ENCODE peak calls at places on chromosome 15, in six cellular contexts. One of them, this sample, is unnamed.

GRCh38 chr15:45121020-45121419 is 6.9 kb downstream of the DUOXA2 start:
- DNase-seq in H7: no peak
- DNase-seq in BJ: no peak
- DNase-seq in uterus: no peak
- DNase-seq in AG04450: no peak
- DNase-seq in H1: no peak
- DNase-seq in this sample: no peak

GRCh38 chr15:74897300-74897701 is 7.5 kb downstream of the MPI start:
- DNase-seq in AG04450: no peak
- DNase-seq in H1: no peak
- DNase-seq in uterus: no peak
- DNase-seq in H7: no peak
- DNase-seq in BJ: no peak
- DNase-seq in this sample: no peak

GRCh38 chr15:50064674-50065073 is 54.4 kb downstream of the ATP8B4 start:
- DNase-seq in H1: no peak
- DNase-seq in uterus: no peak
- DNase-seq in AG04450: no peak
- DNase-seq in BJ: no peak
- DNase-seq in H7: no peak
- DNase-seq in this sample: no peak

GRCh38 chr15:38196116-38196515 is 56.5 kb upstream of the SPRED1 start:
- DNase-seq in uterus: no peak
- DNase-seq in BJ: no peak
- DNase-seq in H7: no peak
- DNase-seq in AG04450: no peak
- DNase-seq in H1: no peak
- DNase-seq in this sample: no peak

GRCh38 chr15:70054884-70055387 is 42.8 kb downstream of the TLE3 start:
- DNase-seq in uterus: no peak
- DNase-seq in H1: no peak
- DNase-seq in H7: no peak
- DNase-seq in AG04450: no peak
- DNase-seq in BJ: no peak
- DNase-seq in this sample: no peak

GRCh38 chr15:72758195-72758594 is 25.4 kb downstream of the ADPGK start:
- DNase-seq in H1: no peak
- DNase-seq in uterus: no peak
- DNase-seq in BJ: peak
- DNase-seq in AG04450: peak
- DNase-seq in H7: no peak
- DNase-seq in this sample: peak

GRCh38 chr15:86572368-86572841 is 492.7 kb downstream of the AGBL1 start:
- DNase-seq in H1: no peak
- DNase-seq in AG04450: no peak
- DNase-seq in BJ: no peak
- DNase-seq in H7: peak
- DNase-seq in uterus: no peak
- DNase-seq in this sample: no peak

GRCh38 chr15:60563539-60564404 is 84.8 kb upstream of the ICE2 start:
- DNase-seq in uterus: no peak
- DNase-seq in H1: no peak
- DNase-seq in BJ: no peak
- DNase-seq in AG04450: no peak
- DNase-seq in H7: no peak
- DNase-seq in this sample: no peak

GRCh38 chr15:65212097-65212496 is 824 bp upstream of the CILP start:
- DNase-seq in BJ: no peak
- DNase-seq in H1: peak
- DNase-seq in H7: peak
- DNase-seq in AG04450: no peak
- DNase-seq in uterus: no peak
- DNase-seq in this sample: no peak

GRCh38 chr15:29449136-29449535 is 179.5 kb upstream of the NSMCE3 start:
- DNase-seq in H7: peak
- DNase-seq in BJ: no peak
- DNase-seq in H1: peak
- DNase-seq in uterus: no peak
- DNase-seq in AG04450: no peak
- DNase-seq in this sample: no peak

GRCh38 chr15:36798366-36798765 is 218.9 kb downstream of the CDIN1 start:
- DNase-seq in H7: no peak
- DNase-seq in uterus: no peak
- DNase-seq in AG04450: no peak
- DNase-seq in H1: no peak
- DNase-seq in BJ: peak
- DNase-seq in this sample: peak

GRCh38 chr15:85280203-85280602 is 100.2 kb upstream of the AKAP13 start:
- DNase-seq in H1: no peak
- DNase-seq in H7: no peak
- DNase-seq in uterus: no peak
- DNase-seq in AG04450: no peak
- DNase-seq in BJ: no peak
- DNase-seq in this sample: no peak

GRCh38 chr15:70265466-70265978 is 167.8 kb upstream of the TLE3 start:
- DNase-seq in BJ: no peak
- DNase-seq in H1: no peak
- DNase-seq in AG04450: no peak
- DNase-seq in H7: no peak
- DNase-seq in uterus: no peak
- DNase-seq in this sample: no peak

GRCh38 chr15:72782993-72783562 is 480 bp downstream of the ADPGK start:
- DNase-seq in H7: no peak
- DNase-seq in AG04450: no peak
- DNase-seq in uterus: peak
- DNase-seq in BJ: no peak
- DNase-seq in H1: no peak
- DNase-seq in this sample: no peak

GRCh38 chr15:60325905-60326304 is 71.9 kb downstream of the ANXA2 start:
- DNase-seq in BJ: no peak
- DNase-seq in H7: no peak
- DNase-seq in AG04450: no peak
- DNase-seq in uterus: no peak
- DNase-seq in H1: no peak
- DNase-seq in this sample: no peak

GRCh38 chr15:31004220-31004733 is 12.8 kb upstream of the MTMR10 start:
- DNase-seq in uterus: peak
- DNase-seq in H1: no peak
- DNase-seq in BJ: no peak
- DNase-seq in AG04450: no peak
- DNase-seq in H7: peak
- DNase-seq in this sample: no peak

GRCh38 chr15:24919446-24919845 is 35.3 kb upstream of the SNRPN start:
- DNase-seq in H7: no peak
- DNase-seq in AG04450: no peak
- DNase-seq in BJ: no peak
- DNase-seq in H1: peak
- DNase-seq in uterus: no peak
- DNase-seq in this sample: no peak

GRCh38 chr15:54772663-54773062 is 424.1 kb downstream of the RSL24D1 start:
- DNase-seq in BJ: no peak
- DNase-seq in H7: peak
- DNase-seq in uterus: no peak
- DNase-seq in AG04450: no peak
- DNase-seq in H1: no peak
- DNase-seq in this sample: no peak

GRCh38 chr15:34621675-34622074 is 38.2 kb upstream of the GOLGA8B start:
- DNase-seq in H1: no peak
- DNase-seq in AG04450: no peak
- DNase-seq in BJ: no peak
- DNase-seq in H7: no peak
- DNase-seq in uterus: no peak
- DNase-seq in this sample: no peak

GRCh38 chr15:75306188-75306587 is 23.6 kb downstream of the GOLGA6D start:
- DNase-seq in H1: no peak
- DNase-seq in H7: no peak
- DNase-seq in BJ: no peak
- DNase-seq in AG04450: no peak
- DNase-seq in uterus: no peak
- DNase-seq in this sample: no peak

GRCh38 chr15:60673918-60674558 is 195.1 kb upstream of the ICE2 start:
- DNase-seq in H7: no peak
- DNase-seq in AG04450: peak
- DNase-seq in uterus: peak
- DNase-seq in BJ: peak
- DNase-seq in H1: no peak
- DNase-seq in this sample: peak

GRCh38 chr15:77066961-77067690 is 3.8 kb downstream of the TSPAN3 start:
- DNase-seq in H7: no peak
- DNase-seq in H1: no peak
- DNase-seq in BJ: no peak
- DNase-seq in AG04450: no peak
- DNase-seq in uterus: no peak
- DNase-seq in this sample: no peak

GRCh38 chr15:37054336-37054735 is 46.0 kb downstream of the MEIS2 start:
- DNase-seq in H7: no peak
- DNase-seq in H1: no peak
- DNase-seq in AG04450: no peak
- DNase-seq in BJ: no peak
- DNase-seq in uterus: no peak
- DNase-seq in this sample: no peak

GRCh38 chr15:43769584-43770228 is 7.1 kb downstream of the ELL3 start:
- DNase-seq in uterus: no peak
- DNase-seq in AG04450: peak
- DNase-seq in BJ: peak
- DNase-seq in H7: peak
- DNase-seq in H1: peak
- DNase-seq in this sample: no peak

GRCh38 chr15:37252530-37252929 is 152.2 kb upstream of the MEIS2 start:
- DNase-seq in AG04450: no peak
- DNase-seq in BJ: no peak
- DNase-seq in H7: no peak
- DNase-seq in uterus: no peak
- DNase-seq in H1: no peak
- DNase-seq in this sample: no peak

GRCh38 chr15:91968610-91969009 is 115.1 kb downstream of the SLCO3A1 start:
- DNase-seq in H1: no peak
- DNase-seq in uterus: no peak
- DNase-seq in H7: peak
- DNase-seq in BJ: no peak
- DNase-seq in AG04450: no peak
- DNase-seq in this sample: no peak

GRCh38 chr15:88331291-88331690 is 74.8 kb upstream of the NTRK3 start:
- DNase-seq in H1: peak
- DNase-seq in BJ: no peak
- DNase-seq in H7: peak
- DNase-seq in AG04450: no peak
- DNase-seq in uterus: no peak
- DNase-seq in this sample: no peak

GRCh38 chr15:59278120-59278519 is 71.5 kb downstream of the LDHAL6B start:
- DNase-seq in BJ: no peak
- DNase-seq in H1: no peak
- DNase-seq in H7: no peak
- DNase-seq in AG04450: no peak
- DNase-seq in uterus: no peak
- DNase-seq in this sample: no peak

GRCh38 chr15:98914626-98915025 is 93.0 kb downstream of the PGPEP1L start:
- DNase-seq in AG04450: peak
- DNase-seq in H7: no peak
- DNase-seq in BJ: peak
- DNase-seq in H1: no peak
- DNase-seq in uterus: no peak
- DNase-seq in this sample: peak

DNA sequence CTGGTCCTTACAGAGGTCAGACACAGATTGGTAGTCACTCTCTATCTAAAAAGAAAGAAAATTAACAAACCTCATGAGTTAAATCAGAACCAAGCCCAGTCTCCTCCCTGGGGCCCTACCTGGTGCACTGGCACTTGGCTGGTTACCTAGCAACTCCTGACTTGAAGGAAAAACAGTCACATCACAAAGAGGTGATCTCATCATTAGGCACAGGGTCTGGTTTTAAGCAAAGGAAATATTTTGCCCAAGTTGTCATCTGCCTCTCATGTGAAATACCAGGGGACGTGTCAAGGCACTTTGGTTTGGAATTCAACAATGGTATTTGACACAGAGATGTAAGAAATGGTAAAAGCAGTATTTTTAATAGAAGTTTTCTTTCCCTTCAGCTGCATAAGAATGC is 47.7 kb upstream of the FMN1 start:
- DNase-seq in BJ: peak
- DNase-seq in H7: peak
- DNase-seq in AG04450: no peak
- DNase-seq in uterus: no peak
- DNase-seq in H1: no peak
- DNase-seq in this sample: peak
- H3K4me3 ChIP-seq in BJ: no peak
- H3K4me3 ChIP-seq in H7: no peak
- H3K4me3 ChIP-seq in AG04450: no peak
- H3K4me3 ChIP-seq in uterus: no peak
- H3K4me3 ChIP-seq in H1: no peak
- H3K4me3 ChIP-seq in this sample: no peak

GRCh38 chr15:90104551-90104950 is 2.3 kb upstream of the IDH2 start:
- DNase-seq in H1: no peak
- DNase-seq in AG04450: no peak
- DNase-seq in uterus: no peak
- DNase-seq in H7: no peak
- DNase-seq in BJ: no peak
- DNase-seq in this sample: no peak

GRCh38 chr15:90103669-90104329 is 1.5 kb upstream of the IDH2 start:
- DNase-seq in uterus: no peak
- DNase-seq in H7: no peak
- DNase-seq in H1: no peak
- DNase-seq in AG04450: no peak
- DNase-seq in BJ: no peak
- DNase-seq in this sample: no peak

GRCh38 chr15:90101969-90102890 is at the start of gene IDH2:
- DNase-seq in uterus: peak
- DNase-seq in H7: peak
- DNase-seq in H1: peak
- DNase-seq in AG04450: peak
- DNase-seq in BJ: no peak
- DNase-seq in this sample: no peak

GRCh38 chr15:90106522-90107117 is 4.4 kb upstream of the IDH2 start:
- DNase-seq in BJ: no peak
- DNase-seq in H7: peak
- DNase-seq in AG04450: no peak
- DNase-seq in uterus: no peak
- DNase-seq in H1: no peak
- DNase-seq in this sample: no peak

GRCh38 chr15:90105521-90105920 is 3.3 kb upstream of the IDH2 start:
- DNase-seq in BJ: no peak
- DNase-seq in uterus: no peak
- DNase-seq in H1: no peak
- DNase-seq in AG04450: no peak
- DNase-seq in H7: no peak
- DNase-seq in this sample: no peak
- H3K4me3 ChIP-seq in BJ: no peak
- H3K4me3 ChIP-seq in uterus: no peak
- H3K4me3 ChIP-seq in H1: no peak
- H3K4me3 ChIP-seq in AG04450: no peak
- H3K4me3 ChIP-seq in H7: no peak
- H3K4me3 ChIP-seq in this sample: no peak

GRCh38 chr15:66729339-66729951 is 27.4 kb downstream of the SMAD6 start:
- DNase-seq in uterus: peak
- DNase-seq in H7: peak
- DNase-seq in AG04450: no peak
- DNase-seq in BJ: no peak
- DNase-seq in H1: no peak
- DNase-seq in this sample: no peak
- H3K4me3 ChIP-seq in uterus: peak
- H3K4me3 ChIP-seq in H7: no peak
- H3K4me3 ChIP-seq in AG04450: peak
- H3K4me3 ChIP-seq in BJ: no peak
- H3K4me3 ChIP-seq in H1: no peak
- H3K4me3 ChIP-seq in this sample: peak

GRCh38 chr15:67062365-67062985 is 2.9 kb upstream of the SMAD3 start:
- DNase-seq in H1: no peak
- DNase-seq in AG04450: no peak
- DNase-seq in H7: no peak
- DNase-seq in BJ: no peak
- DNase-seq in uterus: no peak
- DNase-seq in this sample: no peak
- H3K4me3 ChIP-seq in H1: no peak
- H3K4me3 ChIP-seq in AG04450: no peak
- H3K4me3 ChIP-seq in H7: no peak
- H3K4me3 ChIP-seq in BJ: no peak
- H3K4me3 ChIP-seq in uterus: no peak
- H3K4me3 ChIP-seq in this sample: no peak